ENCODE peak calls at places on chromosomes 13 and 19, in six cellular contexts. C is putamen; R is activated T-helper 9 cell treated with anti-CD3 and anti-CD28 coated beads, Interleukin-2, amount 50 U/mL, for 16 hours; P is heart right ventricle; W is tibial nerve; E is ovary. K is an unnamed sample.

GRCh38 chr19:54407780-54408179 is 7.5 kb upstream of the TTYH1 start:
- DNase-seq in P (no peak), C (no peak), W (no peak), R (no peak), E (no peak), K (no peak)

GRCh38 chr19:10270180-10270615 is 722 bp upstream of the ICAM1 start:
- DNase-seq in W (peak), P (peak), E (peak), R (peak), C (no peak), K (peak)

GRCh38 chr19:43782689-43783231 is 2.0 kb upstream of the KCNN4 start:
- DNase-seq in C (no peak), R (no peak), P (no peak), W (no peak), E (no peak), K (no peak)

GRCh38 chr13:103859952-103860351 is 793.7 kb upstream of the SLC10A2 start:
- DNase-seq in E (no peak), C (no peak), P (no peak), W (no peak), R (no peak), K (no peak)

GRCh38 chr13:29436291-29436690 is 159.2 kb downstream of the SLC7A1 start:
- DNase-seq in C (no peak), W (no peak), R (no peak), E (no peak), P (no peak), K (no peak)

GRCh38 chr19:17209126-17210036 is 5.8 kb upstream of the USE1 start:
- DNase-seq in E (no peak), W (no peak), P (no peak), R (no peak), C (no peak), K (no peak)

GRCh38 chr19:38744298-38744681 is at the start of gene CAPN12:
- DNase-seq in P (no peak), E (no peak), C (no peak), W (no peak), R (no peak), K (no peak)

GRCh38 chr13:104779311-104779710 is 1713.1 kb upstream of the SLC10A2 start:
- DNase-seq in R (no peak), P (no peak), C (no peak), E (no peak), W (no peak), K (no peak)

GRCh38 chr13:30196025-30196424 is 111.3 kb downstream of the KATNAL1 start:
- DNase-seq in P (no peak), C (no peak), R (no peak), E (no peak), W (no peak), K (peak)

GRCh38 chr19:29467824-29468401 is 57.9 kb upstream of the VSTM2B start:
- DNase-seq in P (no peak), W (no peak), R (peak), E (no peak), C (peak), K (no peak)

GRCh38 chr13:41603917-41604316 is 146.6 kb downstream of the RGCC start:
- DNase-seq in E (no peak), R (no peak), C (no peak), W (no peak), P (no peak), K (peak)

GRCh38 chr19:16405797-16406196 is 66.0 kb downstream of the EPS15L1 start:
- DNase-seq in E (no peak), R (no peak), C (no peak), W (no peak), P (no peak), K (no peak)

GRCh38 chr13:91302070-91302469 is 45.4 kb upstream of the MIR17HG start:
- DNase-seq in E (no peak), R (no peak), C (no peak), P (no peak), W (no peak), K (no peak)

GRCh38 chr19:46704379-46705076 is 12.4 kb downstream of the PRKD2 start:
- DNase-seq in R (peak), C (no peak), E (peak), P (peak), W (peak), K (peak)

GRCh38 chr19:39363909-39364457 is 21.8 kb downstream of the SAMD4B start:
- DNase-seq in E (no peak), P (peak), R (no peak), C (peak), W (peak), K (no peak)

K was measured in pancreas.